ENCODE peak calls at places on chromosomes 5 and 9, in seven cellular contexts. F is HTR-8/SVneo; V is body of pancreas; Y is effector memory CD8-positive, alpha-beta T cell; C is fibroblast of villous mesenchyme; W is fibroblast of gingiva; O is NCI-H1105 treated with DMSO at 0.1 percent for 48 hours. N is an unnamed sample.

GRCh38 chr5:90231688-90232087 is 177.9 kb downstream of the CETN3 start:
- DNase-seq in F (no peak), V (no peak), Y (no peak), C (no peak), W (no peak), O (no peak), N (no peak)

GRCh38 chr5:133696006-133696584 is 83.8 kb upstream of the FSTL4 start:
- DNase-seq in F (no peak), V (no peak), Y (no peak), C (no peak), W (no peak), O (no peak), N (no peak)

GRCh38 chr5:52989781-52990530 is 804 bp downstream of the ITGA2 start:
- DNase-seq in F (no peak), V (peak), Y (peak), C (peak), W (peak), O (peak), N (peak)

GRCh38 chr5:149824851-149825250 is 94.7 kb downstream of the PPARGC1B start:
- DNase-seq in F (no peak), V (no peak), Y (no peak), C (peak), W (no peak), O (no peak), N (no peak)

GRCh38 chr5:132064738-132065331 is 4.4 kb downstream of the IL3 start:
- DNase-seq in F (peak), V (peak), Y (peak), C (peak), W (peak), O (peak), N (peak)

GRCh38 chr9:81395301-81396054 is 293.9 kb downstream of the TLE1 start:
- DNase-seq in F (no peak), V (no peak), Y (no peak), C (no peak), W (peak), O (no peak), N (no peak)

GRCh38 chr9:137138058-137138697 is 776 bp upstream of the GRIN1 start:
- DNase-seq in F (no peak), V (no peak), Y (no peak), C (no peak), W (no peak), O (peak), N (no peak)

GRCh38 chr5:155260798-155261197 is 247.2 kb downstream of the KIF4B start:
- DNase-seq in F (no peak), V (no peak), Y (no peak), C (no peak), W (no peak), O (no peak), N (peak)

GRCh38 chr9:113519401-113520108 is 56.0 kb downstream of the RGS3 start:
- DNase-seq in F (no peak), V (peak), Y (no peak), C (peak), W (no peak), O (no peak), N (no peak)

GRCh38 chr5:107736608-107737007 is 65.9 kb upstream of the EFNA5 start:
- DNase-seq in F (no peak), V (no peak), Y (no peak), C (no peak), W (peak), O (no peak), N (no peak)

GRCh38 chr9:89541798-89542197 is 43.9 kb upstream of the SEMA4D start:
- DNase-seq in F (no peak), V (no peak), Y (no peak), C (no peak), W (no peak), O (no peak), N (no peak)

GRCh38 chr5:11981986-11982385 is 77.7 kb upstream of the CTNND2 start:
- DNase-seq in F (no peak), V (no peak), Y (no peak), C (no peak), W (no peak), O (no peak), N (no peak)

GRCh38 chr5:55993628-55994501 is 898 bp downstream of the IL6ST start:
- DNase-seq in F (no peak), V (no peak), Y (no peak), C (no peak), W (peak), O (no peak), N (no peak)

GRCh38 chr5:373710-374602 is 52.4 kb downstream of the AHRR start:
- DNase-seq in F (peak), V (peak), Y (peak), C (peak), W (peak), O (peak), N (peak)

GRCh38 chr5:175796536-175797499 is 74.6 kb upstream of the CPLX2 start:
- DNase-seq in F (peak), V (peak), Y (peak), C (peak), W (peak), O (peak), N (no peak)

GRCh38 chr5:142253938-142254895 is 70.6 kb downstream of the SPRY4 start:
- DNase-seq in F (no peak), V (no peak), Y (no peak), C (peak), W (peak), O (no peak), N (no peak)

GRCh38 chr9:127943746-127944145 is 6.1 kb upstream of the DPM2 start:
- DNase-seq in F (peak), V (peak), Y (peak), C (peak), W (peak), O (peak), N (peak)

GRCh38 chr5:96661101-96661840 is 905 bp upstream of the CAST start:
- DNase-seq in F (peak), V (peak), Y (peak), C (peak), W (peak), O (no peak), N (peak)

GRCh38 chr9:72476617-72477375 is 44.6 kb upstream of the TMC1 start:
- DNase-seq in F (peak), V (peak), Y (no peak), C (peak), W (no peak), O (no peak), N (no peak)

GRCh38 chr5:74167206-74167929 is 473.2 kb downstream of the ENC1 start:
- DNase-seq in F (peak), V (no peak), Y (no peak), C (peak), W (peak), O (no peak), N (no peak)

GRCh38 chr5:127010362-127010761 is 20.0 kb downstream of the MARCHF3 start:
- DNase-seq in F (no peak), V (no peak), Y (no peak), C (no peak), W (peak), O (no peak), N (no peak)

GRCh38 chr5:122385786-122386185 is 73.7 kb downstream of the SNCAIP start:
- DNase-seq in F (no peak), V (no peak), Y (no peak), C (peak), W (peak), O (no peak), N (no peak)

GRCh38 chr5:146877178-146877681 is 1.3 kb downstream of the PPP2R2B start:
- DNase-seq in F (no peak), V (peak), Y (peak), C (no peak), W (no peak), O (peak), N (no peak)

GRCh38 chr5:177425196-177425800 is 1.2 kb upstream of the GRK6 start:
- DNase-seq in F (no peak), V (no peak), Y (no peak), C (no peak), W (no peak), O (no peak), N (no peak)

GRCh38 chr9:116550728-116551436 is 136.2 kb upstream of the TRIM32 start:
- DNase-seq in F (no peak), V (no peak), Y (no peak), C (peak), W (peak), O (no peak), N (no peak)

GRCh38 chr9:113808391-113809191 is 67.5 kb upstream of the ZNF618 start:
- DNase-seq in F (peak), V (peak), Y (no peak), C (peak), W (peak), O (no peak), N (no peak)

N was measured in AML-193.